ENCODE peak calls at places on chromosomes 1 and 21, in eight cellular contexts. One of them, this sample, is unnamed.

GRCh38 chr1:41638086-41639024 is 153.9 kb upstream of the EDN2 start:
- DNase-seq in stimulated activated CD4-positive, alpha-beta T cell treated with anti-CD3 and anti-CD28 coated beads, Interleukin-4, amount 100 ng/mL, for 1 hour: no peak
- DNase-seq in HFF-Myc: no peak
- DNase-seq in memory B cell: no peak
- DNase-seq in activated T-cell treated with anti-CD3 and anti-CD28 coated beads, Interleukin-2, amount 50 U/mL, for 24 hours: peak; percentile 36
- DNase-seq in NCI-H1694 treated with DMSO at 0.1 percent for 48 hours: no peak
- DNase-seq in activated CD4-positive, alpha-beta T cell treated with anti-CD3 and anti-CD28 coated beads, Interleukin-2, amount 10 ng/mL, durations not matched to agents 7 days and 5 days: no peak
- DNase-seq in GM12892: no peak
- DNase-seq in this sample: no peak

GRCh38 chr1:167899253-167899681 is 14.7 kb downstream of the ADCY10 start:
- DNase-seq in stimulated activated CD4-positive, alpha-beta T cell treated with anti-CD3 and anti-CD28 coated beads, Interleukin-4, amount 100 ng/mL, for 1 hour: no peak
- DNase-seq in HFF-Myc: no peak
- DNase-seq in memory B cell: no peak
- DNase-seq in activated T-cell treated with anti-CD3 and anti-CD28 coated beads, Interleukin-2, amount 50 U/mL, for 24 hours: no peak
- DNase-seq in NCI-H1694 treated with DMSO at 0.1 percent for 48 hours: no peak
- DNase-seq in activated CD4-positive, alpha-beta T cell treated with anti-CD3 and anti-CD28 coated beads, Interleukin-2, amount 10 ng/mL, durations not matched to agents 7 days and 5 days: no peak
- DNase-seq in GM12892: peak; percentile 17
- DNase-seq in this sample: no peak

GRCh38 chr1:179867493-179868330 is 9.9 kb downstream of the TOR1AIP2 start:
- DNase-seq in stimulated activated CD4-positive, alpha-beta T cell treated with anti-CD3 and anti-CD28 coated beads, Interleukin-4, amount 100 ng/mL, for 1 hour: peak; percentile 53
- DNase-seq in HFF-Myc: no peak
- DNase-seq in memory B cell: peak; percentile 44
- DNase-seq in activated T-cell treated with anti-CD3 and anti-CD28 coated beads, Interleukin-2, amount 50 U/mL, for 24 hours: peak; percentile 58
- DNase-seq in NCI-H1694 treated with DMSO at 0.1 percent for 48 hours: peak; percentile 65
- DNase-seq in activated CD4-positive, alpha-beta T cell treated with anti-CD3 and anti-CD28 coated beads, Interleukin-2, amount 10 ng/mL, durations not matched to agents 7 days and 5 days: peak; percentile 58
- DNase-seq in GM12892: no peak
- DNase-seq in this sample: peak; percentile 32

GRCh38 chr1:43482240-43482639 is 28.5 kb upstream of the HYI start:
- DNase-seq in stimulated activated CD4-positive, alpha-beta T cell treated with anti-CD3 and anti-CD28 coated beads, Interleukin-4, amount 100 ng/mL, for 1 hour: no peak
- DNase-seq in HFF-Myc: no peak
- DNase-seq in memory B cell: no peak
- DNase-seq in activated T-cell treated with anti-CD3 and anti-CD28 coated beads, Interleukin-2, amount 50 U/mL, for 24 hours: no peak
- DNase-seq in NCI-H1694 treated with DMSO at 0.1 percent for 48 hours: no peak
- DNase-seq in activated CD4-positive, alpha-beta T cell treated with anti-CD3 and anti-CD28 coated beads, Interleukin-2, amount 10 ng/mL, durations not matched to agents 7 days and 5 days: no peak
- DNase-seq in GM12892: no peak
- DNase-seq in this sample: no peak

GRCh38 chr1:64223329-64224151 is 20.1 kb downstream of the UBE2U start:
- DNase-seq in stimulated activated CD4-positive, alpha-beta T cell treated with anti-CD3 and anti-CD28 coated beads, Interleukin-4, amount 100 ng/mL, for 1 hour: no peak
- DNase-seq in HFF-Myc: peak; percentile 35
- DNase-seq in memory B cell: no peak
- DNase-seq in activated T-cell treated with anti-CD3 and anti-CD28 coated beads, Interleukin-2, amount 50 U/mL, for 24 hours: no peak
- DNase-seq in NCI-H1694 treated with DMSO at 0.1 percent for 48 hours: no peak
- DNase-seq in activated CD4-positive, alpha-beta T cell treated with anti-CD3 and anti-CD28 coated beads, Interleukin-2, amount 10 ng/mL, durations not matched to agents 7 days and 5 days: no peak
- DNase-seq in GM12892: no peak
- DNase-seq in this sample: no peak

GRCh38 chr1:47449702-47450552 is 12.1 kb downstream of the FOXD2 start:
- DNase-seq in stimulated activated CD4-positive, alpha-beta T cell treated with anti-CD3 and anti-CD28 coated beads, Interleukin-4, amount 100 ng/mL, for 1 hour: no peak
- DNase-seq in HFF-Myc: no peak
- DNase-seq in memory B cell: no peak
- DNase-seq in activated T-cell treated with anti-CD3 and anti-CD28 coated beads, Interleukin-2, amount 50 U/mL, for 24 hours: no peak
- DNase-seq in NCI-H1694 treated with DMSO at 0.1 percent for 48 hours: no peak
- DNase-seq in activated CD4-positive, alpha-beta T cell treated with anti-CD3 and anti-CD28 coated beads, Interleukin-2, amount 10 ng/mL, durations not matched to agents 7 days and 5 days: no peak
- DNase-seq in GM12892: no peak
- DNase-seq in this sample: no peak

GRCh38 chr21:14923468-14923867 is 141.3 kb downstream of the NRIP1 start:
- DNase-seq in stimulated activated CD4-positive, alpha-beta T cell treated with anti-CD3 and anti-CD28 coated beads, Interleukin-4, amount 100 ng/mL, for 1 hour: no peak
- DNase-seq in HFF-Myc: no peak
- DNase-seq in memory B cell: no peak
- DNase-seq in activated T-cell treated with anti-CD3 and anti-CD28 coated beads, Interleukin-2, amount 50 U/mL, for 24 hours: no peak
- DNase-seq in NCI-H1694 treated with DMSO at 0.1 percent for 48 hours: no peak
- DNase-seq in activated CD4-positive, alpha-beta T cell treated with anti-CD3 and anti-CD28 coated beads, Interleukin-2, amount 10 ng/mL, durations not matched to agents 7 days and 5 days: no peak
- DNase-seq in GM12892: no peak
- DNase-seq in this sample: no peak

GRCh38 chr1:202140833-202141232 is 3.7 kb downstream of the ARL8A start:
- DNase-seq in stimulated activated CD4-positive, alpha-beta T cell treated with anti-CD3 and anti-CD28 coated beads, Interleukin-4, amount 100 ng/mL, for 1 hour: no peak
- DNase-seq in HFF-Myc: no peak
- DNase-seq in memory B cell: no peak
- DNase-seq in activated T-cell treated with anti-CD3 and anti-CD28 coated beads, Interleukin-2, amount 50 U/mL, for 24 hours: no peak
- DNase-seq in NCI-H1694 treated with DMSO at 0.1 percent for 48 hours: no peak
- DNase-seq in activated CD4-positive, alpha-beta T cell treated with anti-CD3 and anti-CD28 coated beads, Interleukin-2, amount 10 ng/mL, durations not matched to agents 7 days and 5 days: no peak
- DNase-seq in GM12892: no peak
- DNase-seq in this sample: no peak

GRCh38 chr1:53608676-53609075 is 130.3 kb downstream of the GLIS1 start:
- DNase-seq in stimulated activated CD4-positive, alpha-beta T cell treated with anti-CD3 and anti-CD28 coated beads, Interleukin-4, amount 100 ng/mL, for 1 hour: no peak
- DNase-seq in HFF-Myc: no peak
- DNase-seq in memory B cell: no peak
- DNase-seq in activated T-cell treated with anti-CD3 and anti-CD28 coated beads, Interleukin-2, amount 50 U/mL, for 24 hours: no peak
- DNase-seq in NCI-H1694 treated with DMSO at 0.1 percent for 48 hours: no peak
- DNase-seq in activated CD4-positive, alpha-beta T cell treated with anti-CD3 and anti-CD28 coated beads, Interleukin-2, amount 10 ng/mL, durations not matched to agents 7 days and 5 days: no peak
- DNase-seq in GM12892: no peak
- DNase-seq in this sample: no peak

GRCh38 chr21:35371217-35371616 is 322.1 kb upstream of the RUNX1 start:
- DNase-seq in stimulated activated CD4-positive, alpha-beta T cell treated with anti-CD3 and anti-CD28 coated beads, Interleukin-4, amount 100 ng/mL, for 1 hour: no peak
- DNase-seq in HFF-Myc: no peak
- DNase-seq in memory B cell: no peak
- DNase-seq in activated T-cell treated with anti-CD3 and anti-CD28 coated beads, Interleukin-2, amount 50 U/mL, for 24 hours: no peak
- DNase-seq in NCI-H1694 treated with DMSO at 0.1 percent for 48 hours: no peak
- DNase-seq in activated CD4-positive, alpha-beta T cell treated with anti-CD3 and anti-CD28 coated beads, Interleukin-2, amount 10 ng/mL, durations not matched to agents 7 days and 5 days: no peak
- DNase-seq in GM12892: no peak
- DNase-seq in this sample: no peak

GRCh38 chr1:169240449-169241242 is 127.0 kb downstream of the NME7 start:
- DNase-seq in stimulated activated CD4-positive, alpha-beta T cell treated with anti-CD3 and anti-CD28 coated beads, Interleukin-4, amount 100 ng/mL, for 1 hour: no peak
- DNase-seq in HFF-Myc: no peak
- DNase-seq in memory B cell: no peak
- DNase-seq in activated T-cell treated with anti-CD3 and anti-CD28 coated beads, Interleukin-2, amount 50 U/mL, for 24 hours: no peak
- DNase-seq in NCI-H1694 treated with DMSO at 0.1 percent for 48 hours: peak; percentile 77
- DNase-seq in activated CD4-positive, alpha-beta T cell treated with anti-CD3 and anti-CD28 coated beads, Interleukin-2, amount 10 ng/mL, durations not matched to agents 7 days and 5 days: no peak
- DNase-seq in GM12892: no peak
- DNase-seq in this sample: no peak

GRCh38 chr21:33997432-33997831 is 75.9 kb upstream of the MRPS6 start:
- DNase-seq in stimulated activated CD4-positive, alpha-beta T cell treated with anti-CD3 and anti-CD28 coated beads, Interleukin-4, amount 100 ng/mL, for 1 hour: no peak
- DNase-seq in HFF-Myc: no peak
- DNase-seq in memory B cell: no peak
- DNase-seq in activated T-cell treated with anti-CD3 and anti-CD28 coated beads, Interleukin-2, amount 50 U/mL, for 24 hours: no peak
- DNase-seq in NCI-H1694 treated with DMSO at 0.1 percent for 48 hours: no peak
- DNase-seq in activated CD4-positive, alpha-beta T cell treated with anti-CD3 and anti-CD28 coated beads, Interleukin-2, amount 10 ng/mL, durations not matched to agents 7 days and 5 days: no peak
- DNase-seq in GM12892: no peak
- DNase-seq in this sample: no peak

GRCh38 chr1:7871136-7871535 is 18.3 kb upstream of the UTS2 start:
- DNase-seq in stimulated activated CD4-positive, alpha-beta T cell treated with anti-CD3 and anti-CD28 coated beads, Interleukin-4, amount 100 ng/mL, for 1 hour: no peak
- DNase-seq in HFF-Myc: no peak
- DNase-seq in memory B cell: no peak
- DNase-seq in activated T-cell treated with anti-CD3 and anti-CD28 coated beads, Interleukin-2, amount 50 U/mL, for 24 hours: no peak
- DNase-seq in NCI-H1694 treated with DMSO at 0.1 percent for 48 hours: no peak
- DNase-seq in activated CD4-positive, alpha-beta T cell treated with anti-CD3 and anti-CD28 coated beads, Interleukin-2, amount 10 ng/mL, durations not matched to agents 7 days and 5 days: no peak
- DNase-seq in GM12892: no peak
- DNase-seq in this sample: no peak